ENCODE peak calls at places on chromosome 19, in nine cellular contexts. F is naive thymus-derived CD4-positive, alpha-beta T cell; U is aorta; V is right cardiac atrium; D is sciatic nerve; T is Right ventricle myocardium superior; L is upper lobe of left lung; O is lower lobe of right lung; A is left cardiac atrium. M is an unnamed sample.
A peak's percentile ranks its signal among the peaks of the same experiment; 100 is the strongest.

GRCh38 chr19:35328851-35329285 is at the start of gene CD22:
- ATAC-seq in F (peak; percentile 70), U (no peak), V (no peak), D (no peak), T (no peak), L (no peak), O (peak; percentile 36), A (no peak), M (no peak)

GRCh38 chr19:40776966-40777794 is 867 bp upstream of the RAB4B start:
- ATAC-seq in F (peak; percentile 73), U (peak; percentile 94), V (peak; percentile 89), D (peak; percentile 91), T (peak; percentile 89), L (peak; percentile 91), O (peak; percentile 85), A (peak; percentile 85), M (peak; percentile 86)

GRCh38 chr19:49912965-49913685 is 15.9 kb upstream of the ATF5 start:
- ATAC-seq in F (no peak), U (no peak), V (no peak), D (no peak), T (no peak), L (no peak), O (peak; percentile 24), A (no peak), M (peak; percentile 33)

GRCh38 chr19:41792513-41793413 is 3.6 kb upstream of the CEACAM3 start:
- ATAC-seq in F (peak; percentile 66), U (no peak), V (no peak), D (no peak), T (no peak), L (peak; percentile 84), O (peak; percentile 87), A (peak; percentile 31), M (no peak)

GRCh38 chr19:17998827-17999150 is 9.2 kb upstream of the ARRDC2 start:
- ATAC-seq in F (no peak), U (no peak), V (no peak), D (no peak), T (no peak), L (no peak), O (no peak), A (no peak), M (no peak)

GRCh38 chr19:12774588-12775555 is at the start of gene HOOK2:
- ATAC-seq in F (peak; percentile 9), U (no peak), V (no peak), D (no peak), T (no peak), L (peak; percentile 81), O (peak; percentile 84), A (no peak), M (no peak)

GRCh38 chr19:1985588-1986356 is 29.7 kb downstream of the BTBD2 start:
- ATAC-seq in F (no peak), U (peak; percentile 7), V (peak; percentile 4), D (peak; percentile 19), T (peak; percentile 7), L (no peak), O (peak; percentile 2), A (peak; percentile 9), M (no peak)

GRCh38 chr19:677601-678380 is 1.6 kb downstream of the FSTL3 start:
- ATAC-seq in F (no peak), U (no peak), V (no peak), D (no peak), T (no peak), L (no peak), O (no peak), A (no peak), M (no peak)

GRCh38 chr19:46489445-46490272 is 6.0 kb downstream of the PNMA8B start:
- ATAC-seq in F (no peak), U (peak; percentile 52), V (peak; percentile 61), D (peak; percentile 71), T (peak; percentile 66), L (peak; percentile 16), O (peak; percentile 73), A (peak; percentile 56), M (peak; percentile 47)

GRCh38 chr19:30105316-30105715 is 163.3 kb downstream of the URI1 start:
- ATAC-seq in F (no peak), U (no peak), V (no peak), D (no peak), T (no peak), L (no peak), O (no peak), A (no peak), M (no peak)

GRCh38 chr19:15194938-15195337 is 5.9 kb downstream of the NOTCH3 start:
- ATAC-seq in F (peak; percentile 44), U (peak; percentile 33), V (peak; percentile 40), D (peak; percentile 39), T (peak; percentile 17), L (no peak), O (peak; percentile 3), A (peak; percentile 70), M (no peak)

GRCh38 chr19:7251502-7251901 is 42.7 kb downstream of the INSR start:
- ATAC-seq in F (peak; percentile 50), U (no peak), V (no peak), D (no peak), T (no peak), L (no peak), O (no peak), A (no peak), M (no peak)

GRCh38 chr19:1918975-1919374 is 13.8 kb downstream of the ADAT3 start:
- ATAC-seq in F (no peak), U (no peak), V (no peak), D (no peak), T (no peak), L (no peak), O (no peak), A (no peak), M (no peak)

GRCh38 chr19:42229263-42229854 is 9.2 kb downstream of the ZNF526 start:
- ATAC-seq in F (no peak), U (no peak), V (no peak), D (no peak), T (no peak), L (no peak), O (no peak), A (no peak), M (no peak)

GRCh38 chr19:55232986-55233385 is 4.4 kb upstream of the TMEM86B start:
- ATAC-seq in F (no peak), U (no peak), V (no peak), D (no peak), T (no peak), L (no peak), O (no peak), A (no peak), M (no peak)

GRCh38 chr19:51546650-51547396 is 15.4 kb upstream of the SIGLEC6 start:
- ATAC-seq in F (peak; percentile 81), U (no peak), V (no peak), D (no peak), T (no peak), L (no peak), O (peak; percentile 38), A (no peak), M (no peak)

GRCh38 chr19:29662604-29663404 is 2.5 kb upstream of the PLEKHF1 start:
- ATAC-seq in F (no peak), U (peak; percentile 77), V (peak; percentile 56), D (peak; percentile 58), T (peak; percentile 30), L (no peak), O (no peak), A (peak; percentile 63), M (peak; percentile 66)

GRCh38 chr19:50697414-50698124 is 22.0 kb downstream of the SHANK1 start:
- ATAC-seq in F (no peak), U (no peak), V (no peak), D (no peak), T (no peak), L (no peak), O (no peak), A (no peak), M (no peak)

GRCh38 chr19:1730157-1730556 is 23.1 kb upstream of the ONECUT3 start:
- ATAC-seq in F (no peak), U (no peak), V (no peak), D (no peak), T (no peak), L (no peak), O (no peak), A (no peak), M (no peak)

GRCh38 chr19:50383307-50383851 is 768 bp upstream of the POLD1 start:
- ATAC-seq in F (peak; percentile 19), U (no peak), V (no peak), D (no peak), T (no peak), L (no peak), O (no peak), A (no peak), M (no peak)

GRCh38 chr19:23015660-23016059 is 12.7 kb upstream of the ZNF728 start:
- ATAC-seq in F (no peak), U (no peak), V (no peak), D (no peak), T (no peak), L (peak; percentile 17), O (no peak), A (no peak), M (no peak)

GRCh38 chr19:7994114-7994513 is 11.3 kb downstream of the ELAVL1 start:
- ATAC-seq in F (no peak), U (no peak), V (no peak), D (no peak), T (peak; percentile 5), L (no peak), O (no peak), A (no peak), M (no peak)

GRCh38 chr19:34588846-34589245 is 88.1 kb downstream of the SCGB2B2 start:
- ATAC-seq in F (no peak), U (no peak), V (no peak), D (no peak), T (no peak), L (no peak), O (peak; percentile 29), A (no peak), M (no peak)

GRCh38 chr19:45428385-45429231 is 4.9 kb upstream of the ERCC1 start:
- ATAC-seq in F (peak; percentile 28), U (peak; percentile 82), V (peak; percentile 50), D (peak; percentile 16), T (peak; percentile 78), L (no peak), O (peak; percentile 56), A (peak; percentile 58), M (peak; percentile 61)

GRCh38 chr19:35975608-35976214 is 19.3 kb upstream of the SDHAF1 start:
- ATAC-seq in F (no peak), U (no peak), V (no peak), D (no peak), T (no peak), L (no peak), O (no peak), A (no peak), M (no peak)

GRCh38 chr19:7267792-7268736 is 26.1 kb downstream of the INSR start:
- ATAC-seq in F (peak; percentile 67), U (no peak), V (peak; percentile 54), D (peak; percentile 56), T (peak; percentile 31), L (peak; percentile 34), O (peak; percentile 75), A (peak; percentile 60), M (no peak)

GRCh38 chr19:16660763-16661479 is at the start of gene TMEM38A:
- ATAC-seq in F (no peak), U (peak; percentile 44), V (peak; percentile 57), D (peak; percentile 23), T (peak; percentile 60), L (peak; percentile 59), O (peak; percentile 66), A (peak; percentile 55), M (peak; percentile 19)

GRCh38 chr19:1053176-1054101 is 13.5 kb upstream of the ARHGAP45 start:
- ATAC-seq in F (no peak), U (no peak), V (no peak), D (no peak), T (no peak), L (no peak), O (no peak), A (no peak), M (no peak)

GRCh38 chr19:48424694-48425219 is 21.0 kb upstream of the GRWD1 start:
- ATAC-seq in F (peak; percentile 27), U (peak; percentile 52), V (peak; percentile 40), D (peak; percentile 76), T (peak; percentile 36), L (no peak), O (no peak), A (peak; percentile 75), M (no peak)

GRCh38 chr19:50492303-50493052 is 15.8 kb upstream of the GARIN5A start:
- ATAC-seq in F (peak; percentile 89), U (no peak), V (no peak), D (no peak), T (no peak), L (no peak), O (peak; percentile 52), A (no peak), M (no peak)

GRCh38 chr19:43438291-43439162 is 23.8 kb downstream of the TEX101 start:
- ATAC-seq in F (peak; percentile 4), U (no peak), V (peak; percentile 92), D (peak; percentile 67), T (peak; percentile 98), L (peak; percentile 68), O (peak; percentile 73), A (peak; percentile 96), M (peak; percentile 93)